ENCODE peak calls at places on chromosomes 12 and 14, in six cellular contexts. K is stimulated activated CD4-positive, alpha-beta T cell treated with anti-CD3 and anti-CD28 coated beads, Interleukin-4, amount 100 ng/mL, for 4 hours; V is A549; N is amniotic epithelial cell; S is spleen; L is NCI-H1092 treated with DMSO at 0.1 percent for 48 hours. D is an unnamed sample.

GRCh38 chr14:105448706-105449111 is 25.9 kb upstream of the CRIP2 start:
- DNase-seq in K (peak; percentile 59), V (peak; percentile 67), N (peak; percentile 27), S (peak; percentile 90), L (peak; percentile 10), D (no peak)

GRCh38 chr14:51396222-51396815 is 156.3 kb downstream of the TMX1 start:
- DNase-seq in K (no peak), V (peak; percentile 74), N (peak; percentile 94), S (no peak), L (no peak), D (no peak)

GRCh38 chr12:64407342-64408223 is 3.4 kb downstream of the XPOT start:
- DNase-seq in K (no peak), V (no peak), N (no peak), S (no peak), L (no peak), D (no peak)

GRCh38 chr14:51304956-51305355 is 64.9 kb downstream of the TMX1 start:
- DNase-seq in K (no peak), V (peak; percentile 49), N (peak; percentile 94), S (no peak), L (no peak), D (no peak)

GRCh38 chr14:24673059-24673458 is 39.1 kb upstream of the GZMB start:
- DNase-seq in K (no peak), V (no peak), N (no peak), S (no peak), L (no peak), D (no peak)

GRCh38 chr12:128021561-128021960 is 245.4 kb upstream of the TMEM132C start:
- DNase-seq in K (no peak), V (no peak), N (no peak), S (no peak), L (no peak), D (no peak)

GRCh38 chr12:71947645-71948105 is 9.0 kb downstream of the TPH2 start:
- DNase-seq in K (no peak), V (no peak), N (peak; percentile 41), S (no peak), L (peak; percentile 94), D (no peak)

GRCh38 chr12:122356192-122356635 is 66.3 kb downstream of the CLIP1 start:
- DNase-seq in K (peak; percentile 30), V (peak; percentile 77), N (peak; percentile 60), S (no peak), L (peak; percentile 11), D (no peak)

GRCh38 chr14:33586806-33587205 is 364.1 kb downstream of the EGLN3 start:
- DNase-seq in K (no peak), V (no peak), N (no peak), S (no peak), L (no peak), D (no peak)

GRCh38 chr12:55049676-55050075 is 29.9 kb downstream of the NEUROD4 start:
- DNase-seq in K (no peak), V (no peak), N (no peak), S (no peak), L (no peak), D (no peak)

GRCh38 chr12:182381-182883 is 31.5 kb downstream of the SLC6A12 start:
- DNase-seq in K (no peak), V (peak; percentile 25), N (peak; percentile 95), S (peak; percentile 58), L (no peak), D (peak; percentile 56)

GRCh38 chr12:120853188-120853587 is 51.0 kb downstream of the SPPL3 start:
- DNase-seq in K (no peak), V (no peak), N (peak; percentile 39), S (no peak), L (no peak), D (no peak)

GRCh38 chr12:65204886-65205525 is 35.6 kb downstream of the LEMD3 start:
- DNase-seq in K (no peak), V (no peak), N (no peak), S (no peak), L (no peak), D (no peak)

GRCh38 chr12:25495336-25496097 is 57.6 kb downstream of the LMNTD1 start:
- DNase-seq in K (no peak), V (peak; percentile 37), N (peak; percentile 93), S (no peak), L (no peak), D (no peak)

GRCh38 chr12:75455839-75456238 is 24.7 kb upstream of the GLIPR1 start:
- DNase-seq in K (no peak), V (no peak), N (no peak), S (no peak), L (no peak), D (no peak)

GRCh38 chr12:1716911-1717310 is 26.0 kb downstream of the ADIPOR2 start:
- DNase-seq in K (no peak), V (no peak), N (peak; percentile 38), S (no peak), L (no peak), D (no peak)

GRCh38 chr14:44798386-44799242 is 163.1 kb downstream of the KLHL28 start:
- DNase-seq in K (no peak), V (no peak), N (no peak), S (no peak), L (no peak), D (peak; percentile 78)

GRCh38 chr14:57380935-57381334 is 9.5 kb upstream of the NAA30 start:
- DNase-seq in K (no peak), V (no peak), N (no peak), S (no peak), L (no peak), D (no peak)

GRCh38 chr12:75784591-75784990 is 247.0 kb downstream of the PHLDA1 start:
- DNase-seq in K (no peak), V (peak; percentile 52), N (peak; percentile 52), S (no peak), L (peak; percentile 66), D (no peak)

GRCh38 chr12:14113031-14113430 is 131.6 kb upstream of the GRIN2B start:
- DNase-seq in K (no peak), V (no peak), N (no peak), S (no peak), L (no peak), D (no peak)

GRCh38 chr12:45839917-45840316 is 110.4 kb downstream of the ARID2 start:
- DNase-seq in K (no peak), V (no peak), N (no peak), S (no peak), L (no peak), D (no peak)

GRCh38 chr12:31518680-31519227 is 72.2 kb downstream of the DENND5B start:
- DNase-seq in K (no peak), V (peak; percentile 97), N (peak; percentile 99), S (no peak), L (peak; percentile 56), D (no peak)

GRCh38 chr12:13422291-13422690 is 225.8 kb downstream of the EMP1 start:
- DNase-seq in K (no peak), V (no peak), N (no peak), S (no peak), L (no peak), D (no peak)

GRCh38 chr12:47808049-47808448 is 11.7 kb downstream of the HDAC7 start:
- DNase-seq in K (peak; percentile 69), V (no peak), N (peak; percentile 54), S (peak; percentile 94), L (no peak), D (no peak)

GRCh38 chr12:9149372-9149771 is 33.7 kb upstream of the A2M start:
- DNase-seq in K (no peak), V (peak; percentile 10), N (no peak), S (no peak), L (no peak), D (no peak)

GRCh38 chr14:102993523-102993922 is 63.8 kb downstream of the CDC42BPB start:
- DNase-seq in K (no peak), V (peak; percentile 85), N (peak; percentile 49), S (no peak), L (no peak), D (no peak)

GRCh38 chr14:92686763-92687427 is 61.5 kb downstream of the LGMN start:
- DNase-seq in K (peak; percentile 67), V (peak; percentile 74), N (peak; percentile 29), S (peak; percentile 91), L (peak; percentile 77), D (peak; percentile 92)

GRCh38 chr12:75969768-75970167 is 61.8 kb downstream of the PHLDA1 start:
- DNase-seq in K (no peak), V (no peak), N (peak; percentile 42), S (no peak), L (no peak), D (no peak)

GRCh38 chr14:64970776-64971451 is 1.2 kb downstream of the RAB15 start:
- DNase-seq in K (no peak), V (peak; percentile 46), N (no peak), S (no peak), L (no peak), D (no peak)

GRCh38 chr14:104872469-104873341 is 7.6 kb downstream of the CEP170B start:
- DNase-seq in K (no peak), V (no peak), N (peak; percentile 26), S (peak; percentile 73), L (no peak), D (no peak)

GRCh38 chr12:76310110-76310509 is 38.1 kb downstream of the BBS10 start:
- DNase-seq in K (no peak), V (peak; percentile 52), N (peak; percentile 58), S (no peak), L (no peak), D (no peak)

GRCh38 chr14:83120187-83120586 is 1586.5 kb upstream of the SEL1L start:
- DNase-seq in K (no peak), V (no peak), N (no peak), S (no peak), L (no peak), D (no peak)

GRCh38 chr12:79046021-79046420 is 181.4 kb downstream of the SYT1 start:
- DNase-seq in K (no peak), V (no peak), N (no peak), S (no peak), L (no peak), D (no peak)

GRCh38 chr14:60166144-60166543 is 946 bp upstream of the DHRS7 start:
- DNase-seq in K (no peak), V (no peak), N (no peak), S (no peak), L (peak; percentile 39), D (no peak)

GRCh38 chr14:92846162-92846897 is 52.2 kb downstream of the GOLGA5 start:
- DNase-seq in K (no peak), V (peak; percentile 9), N (peak; percentile 94), S (no peak), L (no peak), D (no peak)

GRCh38 chr12:63294327-63294632 is 143.3 kb upstream of the AVPR1A start:
- DNase-seq in K (no peak), V (peak; percentile 89), N (peak; percentile 57), S (no peak), L (no peak), D (no peak)

D was measured in chondrocyte.